ENCODE peak calls at places on chromosome 16, in nine cellular contexts. One of them, this sample, is unnamed.

GRCh38 chr16:68737730-68738590 is 868 bp downstream of the CDH1 start:
- DNase-seq in stimulated activated CD4-positive, alpha-beta T cell treated with anti-CD3 and anti-CD28 coated beads, TNF-alpha, amount 100 ng/mL, for 48 hours: no peak
- DNase-seq in stimulated activated CD8-positive, alpha-beta memory T cell treated with anti-CD3 and anti-CD28 coated beads, Interleukin-15, amount 100 ng/mL, for 1 hour: no peak
- DNase-seq in activated CD8-positive, alpha-beta memory T cell treated with anti-CD3 and anti-CD28 coated beads for 4 hours: no peak
- DNase-seq in anterior cingulate cortex: no peak
- DNase-seq in NCI-H2081: peak
- DNase-seq in NCI-H2029: no peak
- DNase-seq in ovary: peak
- DNase-seq in NCI-H774: no peak
- DNase-seq in this sample: no peak

GRCh38 chr16:86783626-86784266 is 205.4 kb downstream of the FOXL1 start:
- DNase-seq in stimulated activated CD4-positive, alpha-beta T cell treated with anti-CD3 and anti-CD28 coated beads, TNF-alpha, amount 100 ng/mL, for 48 hours: no peak
- DNase-seq in stimulated activated CD8-positive, alpha-beta memory T cell treated with anti-CD3 and anti-CD28 coated beads, Interleukin-15, amount 100 ng/mL, for 1 hour: no peak
- DNase-seq in activated CD8-positive, alpha-beta memory T cell treated with anti-CD3 and anti-CD28 coated beads for 4 hours: no peak
- DNase-seq in anterior cingulate cortex: no peak
- DNase-seq in NCI-H2081: no peak
- DNase-seq in NCI-H2029: no peak
- DNase-seq in ovary: no peak
- DNase-seq in NCI-H774: no peak
- DNase-seq in this sample: no peak

GRCh38 chr16:3509470-3509928 is 8.7 kb downstream of the CLUAP1 start:
- DNase-seq in stimulated activated CD4-positive, alpha-beta T cell treated with anti-CD3 and anti-CD28 coated beads, TNF-alpha, amount 100 ng/mL, for 48 hours: peak
- DNase-seq in stimulated activated CD8-positive, alpha-beta memory T cell treated with anti-CD3 and anti-CD28 coated beads, Interleukin-15, amount 100 ng/mL, for 1 hour: peak
- DNase-seq in activated CD8-positive, alpha-beta memory T cell treated with anti-CD3 and anti-CD28 coated beads for 4 hours: peak
- DNase-seq in anterior cingulate cortex: no peak
- DNase-seq in NCI-H2081: no peak
- DNase-seq in NCI-H2029: no peak
- DNase-seq in ovary: no peak
- DNase-seq in NCI-H774: no peak
- DNase-seq in this sample: no peak

GRCh38 chr16:4306439-4307214 is 9.2 kb upstream of the GLIS2 start:
- DNase-seq in stimulated activated CD4-positive, alpha-beta T cell treated with anti-CD3 and anti-CD28 coated beads, TNF-alpha, amount 100 ng/mL, for 48 hours: no peak
- DNase-seq in stimulated activated CD8-positive, alpha-beta memory T cell treated with anti-CD3 and anti-CD28 coated beads, Interleukin-15, amount 100 ng/mL, for 1 hour: no peak
- DNase-seq in activated CD8-positive, alpha-beta memory T cell treated with anti-CD3 and anti-CD28 coated beads for 4 hours: no peak
- DNase-seq in anterior cingulate cortex: no peak
- DNase-seq in NCI-H2081: peak
- DNase-seq in NCI-H2029: peak
- DNase-seq in ovary: peak
- DNase-seq in NCI-H774: no peak
- DNase-seq in this sample: no peak

GRCh38 chr16:1727651-1728624 is 21.9 kb downstream of the MAPK8IP3 start:
- DNase-seq in stimulated activated CD4-positive, alpha-beta T cell treated with anti-CD3 and anti-CD28 coated beads, TNF-alpha, amount 100 ng/mL, for 48 hours: no peak
- DNase-seq in stimulated activated CD8-positive, alpha-beta memory T cell treated with anti-CD3 and anti-CD28 coated beads, Interleukin-15, amount 100 ng/mL, for 1 hour: no peak
- DNase-seq in activated CD8-positive, alpha-beta memory T cell treated with anti-CD3 and anti-CD28 coated beads for 4 hours: no peak
- DNase-seq in anterior cingulate cortex: no peak
- DNase-seq in NCI-H2081: no peak
- DNase-seq in NCI-H2029: no peak
- DNase-seq in ovary: no peak
- DNase-seq in NCI-H774: no peak
- DNase-seq in this sample: no peak

GRCh38 chr16:56558024-56558747 is 6.7 kb upstream of the MT4 start:
- DNase-seq in stimulated activated CD4-positive, alpha-beta T cell treated with anti-CD3 and anti-CD28 coated beads, TNF-alpha, amount 100 ng/mL, for 48 hours: no peak
- DNase-seq in stimulated activated CD8-positive, alpha-beta memory T cell treated with anti-CD3 and anti-CD28 coated beads, Interleukin-15, amount 100 ng/mL, for 1 hour: no peak
- DNase-seq in activated CD8-positive, alpha-beta memory T cell treated with anti-CD3 and anti-CD28 coated beads for 4 hours: no peak
- DNase-seq in anterior cingulate cortex: peak
- DNase-seq in NCI-H2081: peak
- DNase-seq in NCI-H2029: no peak
- DNase-seq in ovary: peak
- DNase-seq in NCI-H774: no peak
- DNase-seq in this sample: no peak

GRCh38 chr16:73033271-73033998 is 14.5 kb downstream of the ZFHX3 start:
- DNase-seq in stimulated activated CD4-positive, alpha-beta T cell treated with anti-CD3 and anti-CD28 coated beads, TNF-alpha, amount 100 ng/mL, for 48 hours: no peak
- DNase-seq in stimulated activated CD8-positive, alpha-beta memory T cell treated with anti-CD3 and anti-CD28 coated beads, Interleukin-15, amount 100 ng/mL, for 1 hour: no peak
- DNase-seq in activated CD8-positive, alpha-beta memory T cell treated with anti-CD3 and anti-CD28 coated beads for 4 hours: no peak
- DNase-seq in anterior cingulate cortex: no peak
- DNase-seq in NCI-H2081: no peak
- DNase-seq in NCI-H2029: no peak
- DNase-seq in ovary: no peak
- DNase-seq in NCI-H774: no peak
- DNase-seq in this sample: no peak

GRCh38 chr16:29694384-29695195 is 15.6 kb downstream of the QPRT start:
- DNase-seq in stimulated activated CD4-positive, alpha-beta T cell treated with anti-CD3 and anti-CD28 coated beads, TNF-alpha, amount 100 ng/mL, for 48 hours: no peak
- DNase-seq in stimulated activated CD8-positive, alpha-beta memory T cell treated with anti-CD3 and anti-CD28 coated beads, Interleukin-15, amount 100 ng/mL, for 1 hour: no peak
- DNase-seq in activated CD8-positive, alpha-beta memory T cell treated with anti-CD3 and anti-CD28 coated beads for 4 hours: no peak
- DNase-seq in anterior cingulate cortex: no peak
- DNase-seq in NCI-H2081: no peak
- DNase-seq in NCI-H2029: no peak
- DNase-seq in ovary: peak
- DNase-seq in NCI-H774: no peak
- DNase-seq in this sample: no peak

GRCh38 chr16:65698943-65699342 is 577.1 kb upstream of the CDH11 start:
- DNase-seq in stimulated activated CD4-positive, alpha-beta T cell treated with anti-CD3 and anti-CD28 coated beads, TNF-alpha, amount 100 ng/mL, for 48 hours: no peak
- DNase-seq in stimulated activated CD8-positive, alpha-beta memory T cell treated with anti-CD3 and anti-CD28 coated beads, Interleukin-15, amount 100 ng/mL, for 1 hour: no peak
- DNase-seq in activated CD8-positive, alpha-beta memory T cell treated with anti-CD3 and anti-CD28 coated beads for 4 hours: no peak
- DNase-seq in anterior cingulate cortex: no peak
- DNase-seq in NCI-H2081: no peak
- DNase-seq in NCI-H2029: no peak
- DNase-seq in ovary: peak
- DNase-seq in NCI-H774: no peak
- DNase-seq in this sample: no peak

GRCh38 chr16:48950184-48950583 is 331.5 kb downstream of the CBLN1 start:
- DNase-seq in stimulated activated CD4-positive, alpha-beta T cell treated with anti-CD3 and anti-CD28 coated beads, TNF-alpha, amount 100 ng/mL, for 48 hours: no peak
- DNase-seq in stimulated activated CD8-positive, alpha-beta memory T cell treated with anti-CD3 and anti-CD28 coated beads, Interleukin-15, amount 100 ng/mL, for 1 hour: no peak
- DNase-seq in activated CD8-positive, alpha-beta memory T cell treated with anti-CD3 and anti-CD28 coated beads for 4 hours: no peak
- DNase-seq in anterior cingulate cortex: no peak
- DNase-seq in NCI-H2081: no peak
- DNase-seq in NCI-H2029: no peak
- DNase-seq in ovary: no peak
- DNase-seq in NCI-H774: no peak
- DNase-seq in this sample: no peak

GRCh38 chr16:695355-696089 is 5.3 kb upstream of the WDR24 start:
- DNase-seq in stimulated activated CD4-positive, alpha-beta T cell treated with anti-CD3 and anti-CD28 coated beads, TNF-alpha, amount 100 ng/mL, for 48 hours: peak
- DNase-seq in stimulated activated CD8-positive, alpha-beta memory T cell treated with anti-CD3 and anti-CD28 coated beads, Interleukin-15, amount 100 ng/mL, for 1 hour: no peak
- DNase-seq in activated CD8-positive, alpha-beta memory T cell treated with anti-CD3 and anti-CD28 coated beads for 4 hours: no peak
- DNase-seq in anterior cingulate cortex: no peak
- DNase-seq in NCI-H2081: peak
- DNase-seq in NCI-H2029: peak
- DNase-seq in ovary: no peak
- DNase-seq in NCI-H774: peak
- DNase-seq in this sample: no peak

GRCh38 chr16:1763521-1764511 is 7.5 kb downstream of the NME3 start:
- DNase-seq in stimulated activated CD4-positive, alpha-beta T cell treated with anti-CD3 and anti-CD28 coated beads, TNF-alpha, amount 100 ng/mL, for 48 hours: no peak
- DNase-seq in stimulated activated CD8-positive, alpha-beta memory T cell treated with anti-CD3 and anti-CD28 coated beads, Interleukin-15, amount 100 ng/mL, for 1 hour: no peak
- DNase-seq in activated CD8-positive, alpha-beta memory T cell treated with anti-CD3 and anti-CD28 coated beads for 4 hours: no peak
- DNase-seq in anterior cingulate cortex: no peak
- DNase-seq in NCI-H2081: no peak
- DNase-seq in NCI-H2029: no peak
- DNase-seq in ovary: no peak
- DNase-seq in NCI-H774: no peak
- DNase-seq in this sample: no peak

GRCh38 chr16:79845006-79845733 is 244.6 kb upstream of the MAF start:
- DNase-seq in stimulated activated CD4-positive, alpha-beta T cell treated with anti-CD3 and anti-CD28 coated beads, TNF-alpha, amount 100 ng/mL, for 48 hours: no peak
- DNase-seq in stimulated activated CD8-positive, alpha-beta memory T cell treated with anti-CD3 and anti-CD28 coated beads, Interleukin-15, amount 100 ng/mL, for 1 hour: no peak
- DNase-seq in activated CD8-positive, alpha-beta memory T cell treated with anti-CD3 and anti-CD28 coated beads for 4 hours: no peak
- DNase-seq in anterior cingulate cortex: no peak
- DNase-seq in NCI-H2081: no peak
- DNase-seq in NCI-H2029: no peak
- DNase-seq in ovary: no peak
- DNase-seq in NCI-H774: no peak
- DNase-seq in this sample: no peak

GRCh38 chr16:88561485-88562369 is 8.5 kb upstream of the ZC3H18 start:
- DNase-seq in stimulated activated CD4-positive, alpha-beta T cell treated with anti-CD3 and anti-CD28 coated beads, TNF-alpha, amount 100 ng/mL, for 48 hours: peak
- DNase-seq in stimulated activated CD8-positive, alpha-beta memory T cell treated with anti-CD3 and anti-CD28 coated beads, Interleukin-15, amount 100 ng/mL, for 1 hour: peak
- DNase-seq in activated CD8-positive, alpha-beta memory T cell treated with anti-CD3 and anti-CD28 coated beads for 4 hours: no peak
- DNase-seq in anterior cingulate cortex: peak
- DNase-seq in NCI-H2081: peak
- DNase-seq in NCI-H2029: no peak
- DNase-seq in ovary: peak
- DNase-seq in NCI-H774: no peak
- DNase-seq in this sample: no peak

GRCh38 chr16:4094138-4094773 is 22.0 kb downstream of the ADCY9 start:
- DNase-seq in stimulated activated CD4-positive, alpha-beta T cell treated with anti-CD3 and anti-CD28 coated beads, TNF-alpha, amount 100 ng/mL, for 48 hours: no peak
- DNase-seq in stimulated activated CD8-positive, alpha-beta memory T cell treated with anti-CD3 and anti-CD28 coated beads, Interleukin-15, amount 100 ng/mL, for 1 hour: no peak
- DNase-seq in activated CD8-positive, alpha-beta memory T cell treated with anti-CD3 and anti-CD28 coated beads for 4 hours: no peak
- DNase-seq in anterior cingulate cortex: no peak
- DNase-seq in NCI-H2081: no peak
- DNase-seq in NCI-H2029: no peak
- DNase-seq in ovary: no peak
- DNase-seq in NCI-H774: no peak
- DNase-seq in this sample: no peak

GRCh38 chr16:4489030-4489429 is 12.8 kb downstream of the HMOX2 start:
- DNase-seq in stimulated activated CD4-positive, alpha-beta T cell treated with anti-CD3 and anti-CD28 coated beads, TNF-alpha, amount 100 ng/mL, for 48 hours: no peak
- DNase-seq in stimulated activated CD8-positive, alpha-beta memory T cell treated with anti-CD3 and anti-CD28 coated beads, Interleukin-15, amount 100 ng/mL, for 1 hour: no peak
- DNase-seq in activated CD8-positive, alpha-beta memory T cell treated with anti-CD3 and anti-CD28 coated beads for 4 hours: no peak
- DNase-seq in anterior cingulate cortex: no peak
- DNase-seq in NCI-H2081: no peak
- DNase-seq in NCI-H2029: no peak
- DNase-seq in ovary: no peak
- DNase-seq in NCI-H774: no peak
- DNase-seq in this sample: no peak

GRCh38 chr16:17417740-17418139 is 53.0 kb downstream of the XYLT1 start:
- DNase-seq in stimulated activated CD4-positive, alpha-beta T cell treated with anti-CD3 and anti-CD28 coated beads, TNF-alpha, amount 100 ng/mL, for 48 hours: no peak
- DNase-seq in stimulated activated CD8-positive, alpha-beta memory T cell treated with anti-CD3 and anti-CD28 coated beads, Interleukin-15, amount 100 ng/mL, for 1 hour: no peak
- DNase-seq in activated CD8-positive, alpha-beta memory T cell treated with anti-CD3 and anti-CD28 coated beads for 4 hours: no peak
- DNase-seq in anterior cingulate cortex: no peak
- DNase-seq in NCI-H2081: no peak
- DNase-seq in NCI-H2029: no peak
- DNase-seq in ovary: no peak
- DNase-seq in NCI-H774: no peak
- DNase-seq in this sample: no peak

GRCh38 chr16:78127130-78127529 is 27.7 kb downstream of the WWOX start:
- DNase-seq in stimulated activated CD4-positive, alpha-beta T cell treated with anti-CD3 and anti-CD28 coated beads, TNF-alpha, amount 100 ng/mL, for 48 hours: no peak
- DNase-seq in stimulated activated CD8-positive, alpha-beta memory T cell treated with anti-CD3 and anti-CD28 coated beads, Interleukin-15, amount 100 ng/mL, for 1 hour: no peak
- DNase-seq in activated CD8-positive, alpha-beta memory T cell treated with anti-CD3 and anti-CD28 coated beads for 4 hours: no peak
- DNase-seq in anterior cingulate cortex: no peak
- DNase-seq in NCI-H2081: no peak
- DNase-seq in NCI-H2029: no peak
- DNase-seq in ovary: no peak
- DNase-seq in NCI-H774: no peak
- DNase-seq in this sample: no peak

GRCh38 chr16:82935781-82936180 is 309.0 kb downstream of the CDH13 start:
- DNase-seq in stimulated activated CD4-positive, alpha-beta T cell treated with anti-CD3 and anti-CD28 coated beads, TNF-alpha, amount 100 ng/mL, for 48 hours: no peak
- DNase-seq in stimulated activated CD8-positive, alpha-beta memory T cell treated with anti-CD3 and anti-CD28 coated beads, Interleukin-15, amount 100 ng/mL, for 1 hour: no peak
- DNase-seq in activated CD8-positive, alpha-beta memory T cell treated with anti-CD3 and anti-CD28 coated beads for 4 hours: no peak
- DNase-seq in anterior cingulate cortex: no peak
- DNase-seq in NCI-H2081: no peak
- DNase-seq in NCI-H2029: no peak
- DNase-seq in ovary: no peak
- DNase-seq in NCI-H774: no peak
- DNase-seq in this sample: no peak

GRCh38 chr16:81035975-81036750 is 521 bp downstream of the ATMIN start:
- DNase-seq in stimulated activated CD4-positive, alpha-beta T cell treated with anti-CD3 and anti-CD28 coated beads, TNF-alpha, amount 100 ng/mL, for 48 hours: peak
- DNase-seq in stimulated activated CD8-positive, alpha-beta memory T cell treated with anti-CD3 and anti-CD28 coated beads, Interleukin-15, amount 100 ng/mL, for 1 hour: no peak
- DNase-seq in activated CD8-positive, alpha-beta memory T cell treated with anti-CD3 and anti-CD28 coated beads for 4 hours: peak
- DNase-seq in anterior cingulate cortex: no peak
- DNase-seq in NCI-H2081: peak
- DNase-seq in NCI-H2029: no peak
- DNase-seq in ovary: no peak
- DNase-seq in NCI-H774: no peak
- DNase-seq in this sample: peak

GRCh38 chr16:59886021-59886420 is 1151.9 kb upstream of the GOT2 start:
- DNase-seq in stimulated activated CD4-positive, alpha-beta T cell treated with anti-CD3 and anti-CD28 coated beads, TNF-alpha, amount 100 ng/mL, for 48 hours: no peak
- DNase-seq in stimulated activated CD8-positive, alpha-beta memory T cell treated with anti-CD3 and anti-CD28 coated beads, Interleukin-15, amount 100 ng/mL, for 1 hour: no peak
- DNase-seq in activated CD8-positive, alpha-beta memory T cell treated with anti-CD3 and anti-CD28 coated beads for 4 hours: no peak
- DNase-seq in anterior cingulate cortex: no peak
- DNase-seq in NCI-H2081: no peak
- DNase-seq in NCI-H2029: no peak
- DNase-seq in ovary: no peak
- DNase-seq in NCI-H774: no peak
- DNase-seq in this sample: no peak

GRCh38 chr16:5496013-5496412 is 398.4 kb upstream of the EEF2KMT start:
- DNase-seq in stimulated activated CD4-positive, alpha-beta T cell treated with anti-CD3 and anti-CD28 coated beads, TNF-alpha, amount 100 ng/mL, for 48 hours: no peak
- DNase-seq in stimulated activated CD8-positive, alpha-beta memory T cell treated with anti-CD3 and anti-CD28 coated beads, Interleukin-15, amount 100 ng/mL, for 1 hour: no peak
- DNase-seq in activated CD8-positive, alpha-beta memory T cell treated with anti-CD3 and anti-CD28 coated beads for 4 hours: no peak
- DNase-seq in anterior cingulate cortex: no peak
- DNase-seq in NCI-H2081: no peak
- DNase-seq in NCI-H2029: no peak
- DNase-seq in ovary: no peak
- DNase-seq in NCI-H774: no peak
- DNase-seq in this sample: no peak

GRCh38 chr16:19589771-19590302 is 34.3 kb downstream of the VPS35L start:
- DNase-seq in stimulated activated CD4-positive, alpha-beta T cell treated with anti-CD3 and anti-CD28 coated beads, TNF-alpha, amount 100 ng/mL, for 48 hours: no peak
- DNase-seq in stimulated activated CD8-positive, alpha-beta memory T cell treated with anti-CD3 and anti-CD28 coated beads, Interleukin-15, amount 100 ng/mL, for 1 hour: no peak
- DNase-seq in activated CD8-positive, alpha-beta memory T cell treated with anti-CD3 and anti-CD28 coated beads for 4 hours: no peak
- DNase-seq in anterior cingulate cortex: no peak
- DNase-seq in NCI-H2081: no peak
- DNase-seq in NCI-H2029: no peak
- DNase-seq in ovary: no peak
- DNase-seq in NCI-H774: no peak
- DNase-seq in this sample: no peak

GRCh38 chr16:66337434-66338188 is 28.9 kb upstream of the CDH5 start:
- DNase-seq in stimulated activated CD4-positive, alpha-beta T cell treated with anti-CD3 and anti-CD28 coated beads, TNF-alpha, amount 100 ng/mL, for 48 hours: no peak
- DNase-seq in stimulated activated CD8-positive, alpha-beta memory T cell treated with anti-CD3 and anti-CD28 coated beads, Interleukin-15, amount 100 ng/mL, for 1 hour: no peak
- DNase-seq in activated CD8-positive, alpha-beta memory T cell treated with anti-CD3 and anti-CD28 coated beads for 4 hours: no peak
- DNase-seq in anterior cingulate cortex: no peak
- DNase-seq in NCI-H2081: no peak
- DNase-seq in NCI-H2029: no peak
- DNase-seq in ovary: no peak
- DNase-seq in NCI-H774: no peak
- DNase-seq in this sample: no peak

This sample was measured in CMK.